ENCODE peak calls at places on chromosome 5, in ten cellular contexts. Z is tibial artery; J is adrenal gland; G is testis; Y is stomach; D is tibial nerve; R is HFF-Myc; L is AG04449; N is left ventricle myocardium inferior; U is CD8-positive, alpha-beta T cell. H is an unnamed sample.
A peak's percentile ranks its signal among the peaks of the same experiment; 100 is the strongest.

GRCh38 chr5:90932052-90932699 is 373.6 kb downstream of the ADGRV1 start:
- DNase-seq in L (no peak), J (peak; percentile 83), Z (peak; percentile 22), R (peak; percentile 48), U (peak; percentile 9), D (no peak), N (no peak), Y (peak; percentile 29), G (peak; percentile 61), H (peak; percentile 37)

GRCh38 chr5:144032375-144032774 is 138.1 kb downstream of the YIPF5 start:
- DNase-seq in U (no peak), G (no peak), D (no peak), J (no peak), R (no peak), Y (no peak), Z (no peak), N (peak; percentile 29), L (no peak), H (no peak)

GRCh38 chr5:55429221-55429620 is 105.5 kb downstream of the PLPP1 start:
- DNase-seq in J (no peak), N (no peak), Y (no peak), R (no peak), G (no peak), U (no peak), D (no peak), L (no peak), Z (no peak), H (no peak)

GRCh38 chr5:8825161-8825757 is 720.6 kb downstream of the SEMA5A start:
- DNase-seq in G (no peak), N (no peak), R (no peak), D (no peak), Z (no peak), U (no peak), J (no peak), L (no peak), Y (no peak), H (no peak)

GRCh38 chr5:13505326-13505725 is 439.2 kb downstream of the DNAH5 start:
- DNase-seq in R (no peak), J (no peak), D (no peak), Y (no peak), Z (no peak), U (no peak), N (no peak), G (no peak), L (no peak), H (no peak)

GRCh38 chr5:157108961-157109360 is at the start of gene HAVCR2:
- DNase-seq in D (no peak), N (no peak), J (peak; percentile 61), G (peak; percentile 32), Y (peak; percentile 39), L (no peak), R (no peak), U (peak; percentile 31), Z (peak; percentile 57), H (no peak)

GRCh38 chr5:129963359-129963758 is 59.1 kb downstream of the CHSY3 start:
- DNase-seq in G (no peak), L (peak; percentile 88), Z (no peak), D (no peak), N (no peak), U (no peak), R (peak; percentile 16), Y (no peak), J (no peak), H (peak; percentile 85)

GRCh38 chr5:107478068-107478641 is 192.6 kb downstream of the EFNA5 start:
- DNase-seq in G (no peak), Z (no peak), Y (no peak), U (no peak), D (no peak), J (no peak), R (no peak), N (no peak), L (no peak), H (no peak)

GRCh38 chr5:110853267-110853666 is 114.5 kb downstream of the SLC25A46 start:
- DNase-seq in U (no peak), R (no peak), Z (no peak), D (no peak), G (no peak), L (no peak), Y (no peak), J (no peak), N (no peak), H (no peak)

GRCh38 chr5:136382071-136382470 is 16.7 kb upstream of the TRPC7 start:
- DNase-seq in Z (no peak), L (no peak), Y (no peak), U (no peak), G (no peak), D (no peak), J (no peak), N (no peak), R (no peak), H (no peak)

GRCh38 chr5:179345429-179346321 is at the start of gene ADAMTS2:
- DNase-seq in Z (peak; percentile 61), U (no peak), J (peak; percentile 38), G (peak; percentile 77), R (no peak), D (peak; percentile 26), N (peak; percentile 73), L (no peak), Y (peak; percentile 30), H (no peak)

GRCh38 chr5:149254506-149254905 is 17.2 kb upstream of the AFAP1L1 start:
- DNase-seq in L (no peak), Y (no peak), D (no peak), R (no peak), J (no peak), U (no peak), N (no peak), Z (no peak), G (no peak), H (no peak)

GRCh38 chr5:65812648-65813047 is 90.6 kb downstream of the NLN start:
- DNase-seq in D (no peak), G (no peak), N (no peak), U (no peak), J (no peak), L (no peak), Y (peak; percentile 46), R (no peak), Z (no peak), H (no peak)

GRCh38 chr5:177426566-177427210 is at the start of gene GRK6:
- DNase-seq in J (peak; percentile 60), U (peak; percentile 63), R (no peak), Z (no peak), D (no peak), N (peak; percentile 32), G (no peak), Y (peak; percentile 57), L (no peak), H (no peak)

DNA sequence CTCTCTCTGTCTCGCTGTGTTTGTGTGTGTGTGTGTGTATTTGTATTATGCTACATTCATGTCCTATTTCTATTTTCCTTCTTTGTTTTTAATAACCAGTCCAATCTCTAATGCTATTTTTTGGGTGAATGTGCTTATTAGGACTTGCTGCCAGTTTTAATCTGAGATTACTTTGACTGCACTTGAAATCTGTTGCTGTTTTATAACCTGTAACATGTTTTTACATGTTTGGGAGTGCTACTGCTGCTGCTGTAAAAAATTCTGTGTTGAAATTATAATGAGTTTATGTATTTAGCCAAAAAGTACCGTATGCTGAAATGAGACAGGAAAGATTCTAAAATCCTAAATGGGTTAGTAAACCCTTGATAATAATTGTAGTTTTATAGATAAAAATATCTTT is 104.7 kb upstream of the SSBP2 start:
- DNase-seq in Z (no peak), L (no peak), J (no peak), Y (no peak), D (no peak), G (no peak), R (no peak), N (no peak), U (no peak), H (no peak)
- H3K4me3 ChIP-seq in Z (no peak overlapping the region), L (no peak overlapping the region), J (no peak overlapping the region), Y (no peak overlapping the region), D (no peak overlapping the region), G (no peak overlapping the region), R (no peak overlapping the region), N (no peak overlapping the region), U (no peak overlapping the region), H (no peak overlapping the region)

GRCh38 chr5:38556599-38557308 is at the start of gene LIFR:
- DNase-seq in N (peak; percentile 89), G (peak; percentile 92), Z (peak; percentile 78), U (peak; percentile 10), L (no peak), Y (peak; percentile 86), D (peak; percentile 70), J (peak; percentile 85), R (peak; percentile 33), H (peak; percentile 17)
- TF ChIP-seq CTCF in N (peak; percentile 24), G (no peak), Z (peak; percentile 6), U (no peak), L (no peak), Y (no peak), D (no peak), J (peak; percentile 7), R (no peak), H (no peak)

GRCh38 chr5:72178910-72179815 is 71.9 kb downstream of the MAP1B start:
- DNase-seq in N (peak; percentile 49), J (peak; percentile 23), G (peak; percentile 89), Z (peak; percentile 81), L (peak; percentile 64), U (no peak), Y (no peak), R (no peak), D (peak; percentile 71), H (peak; percentile 71)

GRCh38 chr5:72177538-72177937 is 70.3 kb downstream of the MAP1B start:
- DNase-seq in J (no peak), Y (no peak), U (no peak), R (no peak), L (no peak), G (no peak), D (no peak), N (no peak), Z (no peak), H (no peak)

GRCh38 chr5:72183231-72183630 is 76.0 kb downstream of the MAP1B start:
- DNase-seq in Z (no peak), D (no peak), U (no peak), N (no peak), L (no peak), R (no peak), J (no peak), G (no peak), Y (no peak), H (no peak)

GRCh38 chr5:72179816-72180440 is 72.7 kb downstream of the MAP1B start:
- DNase-seq in L (no peak), U (no peak), N (no peak), D (no peak), G (peak; percentile 24), Z (no peak), Y (no peak), R (no peak), J (no peak), H (no peak)

DNA sequence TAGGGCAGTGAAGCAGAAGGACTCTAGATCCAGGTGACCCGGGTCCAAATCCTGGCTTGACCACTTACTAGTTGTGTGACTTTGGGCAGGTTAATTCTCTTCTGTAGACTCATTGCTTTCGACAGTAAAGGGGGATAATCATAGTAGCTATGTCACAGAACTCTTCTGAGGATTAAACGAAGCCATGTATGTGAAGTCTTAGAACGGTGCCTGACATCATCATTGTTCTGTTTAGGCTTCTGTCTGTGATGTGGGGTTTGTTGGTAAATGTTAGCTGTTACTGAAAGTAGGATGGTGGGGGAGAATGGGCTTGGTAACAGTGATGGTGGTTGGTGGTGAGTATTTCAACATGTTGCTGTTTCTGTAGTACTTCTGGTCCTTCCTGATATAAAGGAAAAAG is 73.7 kb downstream of the MAP1B start:
- DNase-seq in U (no peak), N (no peak), L (no peak), Z (no peak), Y (no peak), G (no peak), J (no peak), R (no peak), D (no peak), H (no peak)
- H3K4me3 ChIP-seq in U (no peak overlapping the region), N (no peak overlapping the region), L (peak overlapping the region; percentile 34), Z (peak overlapping the region; percentile 44), Y (no peak overlapping the region), G (no peak overlapping the region), J (no peak overlapping the region), R (no peak overlapping the region), D (no peak overlapping the region), H (peak overlapping the region; percentile 11)

GRCh38 chr5:168881427-168882149 is 302.4 kb upstream of the PANK3 start:
- DNase-seq in Y (no peak), Z (no peak), N (no peak), J (no peak), D (no peak), R (no peak), L (no peak), G (no peak), U (no peak), H (no peak)
- TF ChIP-seq CTCF in Y (no peak), Z (no peak), N (no peak), J (no peak), D (no peak), R (no peak), L (no peak), G (no peak), U (no peak), H (no peak)